ENCODE peak calls at places on chromosomes 16 and 17, in six cellular contexts. One of them, this sample, is unnamed.

GRCh38 chr17:1998426-1998784 is 26.7 kb downstream of the RTN4RL1 start:
- DNase-seq in bronchial epithelial cell: no peak
- DNase-seq in colonic mucosa: peak
- DNase-seq in anterior cingulate cortex: no peak
- DNase-seq in sciatic nerve: no peak
- DNase-seq in brain microvascular endothelial cell: no peak
- DNase-seq in this sample: no peak

GRCh38 chr17:61402978-61403845 is 3.6 kb downstream of the TBX2 start:
- DNase-seq in bronchial epithelial cell: no peak
- DNase-seq in colonic mucosa: no peak
- DNase-seq in anterior cingulate cortex: no peak
- DNase-seq in sciatic nerve: peak
- DNase-seq in brain microvascular endothelial cell: peak
- DNase-seq in this sample: no peak

GRCh38 chr17:49817993-49818392 is 29.5 kb downstream of the KAT7 start:
- DNase-seq in bronchial epithelial cell: no peak
- DNase-seq in colonic mucosa: no peak
- DNase-seq in anterior cingulate cortex: no peak
- DNase-seq in sciatic nerve: no peak
- DNase-seq in brain microvascular endothelial cell: no peak
- DNase-seq in this sample: peak

GRCh38 chr17:66943484-66943883 is 21.0 kb upstream of the CACNG4 start:
- DNase-seq in bronchial epithelial cell: no peak
- DNase-seq in colonic mucosa: no peak
- DNase-seq in anterior cingulate cortex: no peak
- DNase-seq in sciatic nerve: no peak
- DNase-seq in brain microvascular endothelial cell: no peak
- DNase-seq in this sample: no peak

GRCh38 chr16:85650864-85651811 is 37.6 kb downstream of the GINS2 start:
- DNase-seq in bronchial epithelial cell: no peak
- DNase-seq in colonic mucosa: no peak
- DNase-seq in anterior cingulate cortex: peak
- DNase-seq in sciatic nerve: no peak
- DNase-seq in brain microvascular endothelial cell: no peak
- DNase-seq in this sample: no peak

GRCh38 chr17:76154935-76155845 is 14.1 kb upstream of the FOXJ1 start:
- DNase-seq in bronchial epithelial cell: no peak
- DNase-seq in colonic mucosa: no peak
- DNase-seq in anterior cingulate cortex: no peak
- DNase-seq in sciatic nerve: peak
- DNase-seq in brain microvascular endothelial cell: no peak
- DNase-seq in this sample: no peak

GRCh38 chr17:75638893-75639292 is 5.7 kb downstream of the SMIM5 start:
- DNase-seq in bronchial epithelial cell: no peak
- DNase-seq in colonic mucosa: no peak
- DNase-seq in anterior cingulate cortex: no peak
- DNase-seq in sciatic nerve: no peak
- DNase-seq in brain microvascular endothelial cell: no peak
- DNase-seq in this sample: no peak

GRCh38 chr17:56231693-56232092 is 78.4 kb downstream of the ANKFN1 start:
- DNase-seq in bronchial epithelial cell: no peak
- DNase-seq in colonic mucosa: no peak
- DNase-seq in anterior cingulate cortex: no peak
- DNase-seq in sciatic nerve: no peak
- DNase-seq in brain microvascular endothelial cell: no peak
- DNase-seq in this sample: no peak

GRCh38 chr17:29588561-29589411 is 662 bp downstream of the GIT1 start:
- DNase-seq in bronchial epithelial cell: no peak
- DNase-seq in colonic mucosa: peak
- DNase-seq in anterior cingulate cortex: no peak
- DNase-seq in sciatic nerve: peak
- DNase-seq in brain microvascular endothelial cell: no peak
- DNase-seq in this sample: peak

GRCh38 chr17:32546031-32546444 is 59.2 kb downstream of the CDK5R1 start:
- DNase-seq in bronchial epithelial cell: no peak
- DNase-seq in colonic mucosa: no peak
- DNase-seq in anterior cingulate cortex: peak
- DNase-seq in sciatic nerve: no peak
- DNase-seq in brain microvascular endothelial cell: no peak
- DNase-seq in this sample: no peak

GRCh38 chr16:72042157-72042660 is 12.1 kb upstream of the HP start:
- DNase-seq in bronchial epithelial cell: no peak
- DNase-seq in colonic mucosa: no peak
- DNase-seq in anterior cingulate cortex: no peak
- DNase-seq in sciatic nerve: no peak
- DNase-seq in brain microvascular endothelial cell: no peak
- DNase-seq in this sample: no peak

GRCh38 chr16:12757546-12757945 is 46.1 kb downstream of the CPPED1 start:
- DNase-seq in bronchial epithelial cell: no peak
- DNase-seq in colonic mucosa: no peak
- DNase-seq in anterior cingulate cortex: no peak
- DNase-seq in sciatic nerve: no peak
- DNase-seq in brain microvascular endothelial cell: no peak
- DNase-seq in this sample: no peak

GRCh38 chr16:55706739-55707487 is 51.1 kb downstream of the SLC6A2 start:
- DNase-seq in bronchial epithelial cell: no peak
- DNase-seq in colonic mucosa: no peak
- DNase-seq in anterior cingulate cortex: no peak
- DNase-seq in sciatic nerve: no peak
- DNase-seq in brain microvascular endothelial cell: no peak
- DNase-seq in this sample: no peak

GRCh38 chr16:3175157-3176153 is 12.5 kb upstream of the OR1F1 start:
- DNase-seq in bronchial epithelial cell: peak
- DNase-seq in colonic mucosa: no peak
- DNase-seq in anterior cingulate cortex: no peak
- DNase-seq in sciatic nerve: no peak
- DNase-seq in brain microvascular endothelial cell: peak
- DNase-seq in this sample: no peak

GRCh38 chr16:50238868-50239301 is 27.5 kb upstream of the ADCY7 start:
- DNase-seq in bronchial epithelial cell: no peak
- DNase-seq in colonic mucosa: no peak
- DNase-seq in anterior cingulate cortex: no peak
- DNase-seq in sciatic nerve: no peak
- DNase-seq in brain microvascular endothelial cell: no peak
- DNase-seq in this sample: no peak

GRCh38 chr17:17303010-17303846 is at the start of gene NT5M:
- DNase-seq in bronchial epithelial cell: peak
- DNase-seq in colonic mucosa: peak
- DNase-seq in anterior cingulate cortex: peak
- DNase-seq in sciatic nerve: peak
- DNase-seq in brain microvascular endothelial cell: peak
- DNase-seq in this sample: peak

This sample was measured in CD4-positive, alpha-beta memory T cell.